ENCODE peak calls at places on chromosomes 2 and 18, in six cellular contexts. Q is adrenal gland, N is fibroblast of mammary gland, D is small intestine, F is HCEC 1CT, B is mesenteric fat pad. V is an unnamed sample.

GRCh38 chr2:112712903-112713584 is 7.8 kb upstream of the NT5DC4 start:
- DNase-seq in Q (peak), N (peak), D (no peak), F (peak), B (peak), V (no peak)

GRCh38 chr18:36451454-36452251 is 154.1 kb downstream of the FHOD3 start:
- DNase-seq in Q (no peak), N (peak), D (peak), F (no peak), B (no peak), V (no peak)

GRCh38 chr18:73824684-73825083 is 322.9 kb downstream of the FBXO15 start:
- DNase-seq in Q (no peak), N (peak), D (no peak), F (no peak), B (no peak), V (no peak)

GRCh38 chr2:222919841-222920609 is 59.2 kb downstream of the ACSL3 start:
- DNase-seq in Q (peak), N (peak), D (no peak), F (peak), B (no peak), V (no peak)

GRCh38 chr18:55422456-55423185 is 165.4 kb downstream of the TCF4 start:
- DNase-seq in Q (no peak), N (peak), D (no peak), F (no peak), B (no peak), V (no peak)

GRCh38 chr2:47569658-47570398 is 166.9 kb downstream of the MSH2 start:
- DNase-seq in Q (no peak), N (peak), D (no peak), F (no peak), B (no peak), V (no peak)

GRCh38 chr2:196335238-196335637 is 163.9 kb upstream of the STK17B start:
- DNase-seq in Q (no peak), N (peak), D (no peak), F (peak), B (no peak), V (no peak)

GRCh38 chr2:30706534-30707303 is 100.5 kb downstream of the CAPN13 start:
- DNase-seq in Q (peak), N (peak), D (peak), F (peak), B (peak), V (no peak)

GRCh38 chr2:74290466-74291216 is 52.6 kb downstream of the SLC4A5 start:
- DNase-seq in Q (no peak), N (no peak), D (peak), F (no peak), B (no peak), V (no peak)

GRCh38 chr18:46946656-46947282 is 29.4 kb downstream of the KATNAL2 start:
- DNase-seq in Q (peak), N (peak), D (peak), F (peak), B (peak), V (peak)

GRCh38 chr2:39059366-39059952 is 61.4 kb downstream of the SOS1 start:
- DNase-seq in Q (no peak), N (peak), D (peak), F (peak), B (no peak), V (no peak)

GRCh38 chr18:79548986-79549637 is 130.5 kb upstream of the CTDP1 start:
- DNase-seq in Q (no peak), N (no peak), D (no peak), F (no peak), B (peak), V (peak)

GRCh38 chr2:165877565-165878550 is 75.7 kb downstream of the TTC21B start:
- DNase-seq in Q (no peak), N (peak), D (no peak), F (peak), B (no peak), V (no peak)

GRCh38 chr2:11829324-11829946 is 83.0 kb downstream of the LPIN1 start:
- DNase-seq in Q (peak), N (peak), D (peak), F (peak), B (peak), V (no peak)

V was measured in RWPE2.